ENCODE peak calls at places on chromosome X, in ten cellular contexts. K is sigmoid colon, J is foreskin fibroblast, C is IMR-90, D is HL-60, W is A549, M is A673, T is astrocyte, A is pancreas, R is ovary. B is an unnamed sample.

GRCh38 chrX:154032653-154033052 is 13.0 kb upstream of the IRAK1 start:
- DNase-seq in A (no peak), W (no peak), K (no peak), M (no peak), C (no peak), T (no peak), J (no peak), D (no peak), R (no peak), B (no peak)

GRCh38 chrX:3548743-3549441 is 164.6 kb downstream of the PRKX start:
- DNase-seq in D (peak), K (no peak), T (peak), W (peak), M (peak), J (peak), C (peak), A (no peak), R (no peak), B (peak)

GRCh38 chrX:154084449-154085300 is 12.8 kb downstream of the MECP2 start:
- DNase-seq in D (no peak), T (no peak), K (no peak), A (no peak), W (no peak), C (no peak), M (no peak), J (no peak), R (no peak), B (no peak)

GRCh38 chrX:77442728-77443127 is 4.5 kb upstream of the FGF16 start:
- DNase-seq in J (peak), D (no peak), C (peak), A (no peak), M (no peak), K (no peak), W (peak), T (peak), R (no peak), B (peak)

GRCh38 chrX:110257889-110258288 is 60.0 kb downstream of the AMMECR1 start:
- DNase-seq in M (no peak), W (no peak), D (no peak), R (no peak), J (no peak), K (no peak), A (no peak), C (no peak), T (no peak), B (no peak)

GRCh38 chrX:9252182-9252581 is 212.7 kb upstream of the TBL1X start:
- DNase-seq in D (no peak), M (no peak), A (no peak), K (no peak), W (no peak), R (no peak), T (no peak), C (no peak), J (no peak), B (no peak)

GRCh38 chrX:130264573-130264972 is 4.1 kb downstream of the ZNF280C start:
- DNase-seq in K (no peak), J (no peak), R (no peak), A (no peak), D (no peak), W (peak), M (no peak), T (no peak), C (peak), B (no peak)

GRCh38 chrX:80550722-80551121 is 130.5 kb downstream of the TENT5D start:
- DNase-seq in T (no peak), W (peak), A (no peak), M (peak), K (no peak), R (no peak), J (no peak), C (no peak), D (peak), B (no peak)

GRCh38 chrX:119240356-119240755 is 4.3 kb downstream of the PGRMC1 start:
- DNase-seq in W (no peak), C (peak), K (no peak), A (no peak), R (no peak), D (no peak), M (no peak), J (peak), T (peak), B (peak)

GRCh38 chrX:114134465-114134864 is 449.4 kb upstream of the HTR2C start:
- DNase-seq in W (no peak), C (no peak), D (no peak), A (no peak), R (no peak), T (no peak), M (no peak), K (no peak), J (no peak), B (no peak)

GRCh38 chrX:15929231-15929630 is 74.6 kb upstream of the AP1S2 start:
- DNase-seq in J (no peak), K (no peak), T (peak), C (no peak), M (no peak), A (no peak), W (no peak), R (no peak), D (no peak), B (no peak)

GRCh38 chrX:154072192-154072591 is 25.3 kb downstream of the MECP2 start:
- DNase-seq in T (no peak), A (no peak), D (no peak), R (no peak), M (no peak), J (no peak), K (no peak), C (no peak), W (no peak), B (no peak)

GRCh38 chrX:118171354-118171753 is 54.7 kb upstream of the KLHL13 start:
- DNase-seq in C (no peak), W (no peak), T (no peak), K (no peak), D (no peak), M (no peak), J (no peak), A (no peak), R (no peak), B (no peak)

GRCh38 chrX:46408553-46409407 is 136.4 kb downstream of the ZNF674 start:
- DNase-seq in K (peak), M (peak), J (peak), C (peak), A (peak), T (peak), R (peak), D (peak), W (peak), B (peak)

GRCh38 chrX:120791013-120791643 is 84.5 kb downstream of the CT47B1 start:
- DNase-seq in J (peak), W (peak), C (peak), T (peak), R (peak), A (peak), M (peak), D (no peak), K (peak), B (peak)

GRCh38 chrX:47129879-47130358 is 14.6 kb downstream of the NDUFB11 start:
- DNase-seq in C (no peak), D (no peak), J (no peak), T (no peak), K (peak), R (no peak), W (no peak), M (no peak), A (no peak), B (no peak)

GRCh38 chrX:17038681-17039161 is 92.3 kb downstream of the REPS2 start:
- DNase-seq in A (no peak), K (peak), R (peak), T (peak), C (no peak), M (no peak), W (no peak), D (no peak), J (peak), B (peak)

GRCh38 chrX:44245730-44246129 is 97.7 kb downstream of the EFHC2 start:
- DNase-seq in M (no peak), D (no peak), J (no peak), R (no peak), A (no peak), C (no peak), T (no peak), W (no peak), K (no peak), B (no peak)

GRCh38 chrX:131763674-131764073 is 219.8 kb downstream of the OR13H1 start:
- DNase-seq in K (peak), D (peak), J (no peak), A (no peak), W (peak), C (peak), R (peak), M (peak), T (peak), B (peak)

GRCh38 chrX:81232218-81232617 is 30.3 kb downstream of the SH3BGRL start:
- DNase-seq in M (no peak), D (no peak), W (no peak), A (no peak), J (no peak), T (no peak), K (no peak), R (no peak), C (no peak), B (no peak)

GRCh38 chrX:49230500-49231232 is 2.5 kb downstream of the CACNA1F start:
- DNase-seq in A (peak), J (no peak), D (no peak), K (peak), C (no peak), M (peak), R (no peak), W (no peak), T (no peak), B (no peak)
- TF ChIP-seq CTCF in A (no peak), J (no peak), D (no peak), K (no peak), C (no peak), M (peak), R (no peak), W (no peak), T (no peak), B (no peak)

DNA sequence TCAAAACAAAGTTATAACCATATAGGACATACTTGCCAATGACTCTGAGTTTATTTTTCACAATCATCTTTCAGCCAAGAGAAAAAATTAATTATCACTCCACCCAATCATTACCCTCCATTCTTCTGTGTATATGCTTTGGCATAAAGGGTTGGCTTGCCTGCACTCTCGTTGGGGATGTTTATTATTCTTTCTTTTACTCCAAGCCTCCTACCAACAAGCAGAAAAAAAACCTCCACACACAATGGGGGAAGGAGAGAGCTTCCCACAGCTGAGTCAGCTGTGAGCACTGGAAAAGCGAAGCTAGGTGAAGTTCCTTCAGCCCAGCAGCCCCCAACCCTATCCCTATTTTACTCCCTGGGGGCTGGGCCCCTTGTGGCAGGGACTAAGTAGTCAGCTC is 1.5 kb downstream of the OPHN1 start:
- DNase-seq in R (no peak), M (no peak), W (no peak), K (no peak), D (no peak), A (no peak), T (no peak), J (no peak), C (peak), B (no peak)
- H3K4me3 ChIP-seq in R (no peak), M (no peak), W (no peak), K (no peak), D (no peak), A (no peak), T (peak), J (no peak), C (no peak), B (no peak)

GRCh38 chrX:64698317-64698716 is 277.9 kb downstream of the ZC4H2 start:
- DNase-seq in W (no peak), D (no peak), R (no peak), A (peak), C (no peak), J (no peak), K (no peak), T (no peak), M (no peak), B (no peak)
- TF ChIP-seq CTCF in W (no peak), D (no peak), R (no peak), A (no peak), C (no peak), J (no peak), K (no peak), T (no peak), M (no peak), B (no peak)

GRCh38 chrX:91435465-91435864 is 826 bp downstream of the PABPC5 start:
- DNase-seq in C (no peak), R (peak), K (no peak), A (no peak), T (no peak), W (no peak), J (no peak), M (no peak), D (no peak), B (peak)

DNA sequence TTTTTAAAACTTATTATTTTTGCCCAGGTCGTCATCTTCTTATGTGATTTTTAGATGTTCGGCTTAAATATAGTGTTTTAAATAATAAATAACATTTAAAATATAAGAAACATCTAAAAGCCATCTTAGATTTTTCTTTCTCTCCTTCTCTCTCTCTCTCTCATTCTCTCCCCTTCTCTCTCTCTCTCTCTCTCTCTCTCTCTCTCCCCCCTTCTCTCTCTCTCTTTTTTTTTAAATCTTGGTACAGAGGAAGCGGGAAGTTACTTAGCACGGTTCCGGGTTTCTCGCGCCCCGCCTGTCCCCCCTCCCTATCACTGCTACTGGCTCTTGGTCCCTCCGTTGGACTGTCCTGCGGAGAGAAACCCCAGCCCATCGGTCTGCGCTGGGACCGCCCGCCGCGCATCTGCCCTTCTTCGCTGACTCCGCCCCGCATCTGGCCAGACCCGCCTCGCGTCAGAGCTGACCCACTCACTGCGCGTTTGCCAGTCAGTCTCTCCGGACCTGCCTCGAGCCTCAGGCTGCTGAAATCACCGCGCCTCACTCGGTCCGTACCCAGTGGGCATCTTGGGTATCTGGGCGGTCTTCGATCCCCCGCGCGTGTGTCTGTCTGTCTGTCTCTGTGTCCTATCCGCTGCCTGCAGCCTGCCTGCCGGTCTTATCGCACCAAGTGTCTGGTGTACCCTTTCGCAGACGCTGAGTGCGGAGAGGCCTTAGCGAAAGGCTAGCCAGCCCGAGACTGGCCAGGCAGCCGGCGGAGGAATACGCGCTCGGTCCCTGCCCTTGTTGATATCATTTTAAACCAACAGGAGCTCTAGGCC is at the start of gene PABPC5:
- DNase-seq in M (peak), K (peak), T (peak), C (peak), W (peak), D (no peak), J (peak), R (peak), A (peak), B (peak)
- H3K4me3 ChIP-seq in M (peak), K (peak), T (peak), C (peak), W (no peak), D (no peak), J (peak), R (peak), A (peak), B (peak)